ENCODE peak calls at places on chromosomes 5 and 9, in six cellular contexts. B is astrocyte of the spinal cord, Q is fibroblast of the aortic adventitia, M is astrocyte, J is Peyer's patch, S is AG10803. I is an unnamed sample.

GRCh38 chr5:130141689-130142320 is 237.5 kb downstream of the CHSY3 start:
- DNase-seq in B (peak; percentile 47), Q (peak; percentile 55), M (no peak), J (no peak), S (peak; percentile 47), I (peak; percentile 78)

GRCh38 chr5:130198927-130199326 is 294.7 kb downstream of the CHSY3 start:
- DNase-seq in B (peak; percentile 32), Q (peak; percentile 32), M (peak; percentile 18), J (no peak), S (peak; percentile 30), I (peak; percentile 2)

GRCh38 chr5:137753227-137753985 is 757 bp downstream of the HNRNPA0 start:
- DNase-seq in B (no peak), Q (no peak), M (no peak), J (peak; percentile 46), S (no peak), I (no peak)

GRCh38 chr9:122350577-122351355 is 20.1 kb upstream of the PTGS1 start:
- DNase-seq in B (peak; percentile 67), Q (peak; percentile 74), M (no peak), J (peak; percentile 62), S (peak; percentile 62), I (peak; percentile 56)

GRCh38 chr9:13524245-13524644 is 244.8 kb upstream of the MPDZ start:
- DNase-seq in B (peak; percentile 19), Q (peak; percentile 50), M (peak; percentile 51), J (no peak), S (no peak), I (peak; percentile 11)

GRCh38 chr9:89807682-89808075 is 202.9 kb downstream of the GADD45G start:
- DNase-seq in B (no peak), Q (no peak), M (no peak), J (no peak), S (no peak), I (no peak)

GRCh38 chr5:10734050-10734709 is 26.9 kb downstream of the DAP start:
- DNase-seq in B (no peak), Q (no peak), M (no peak), J (no peak), S (no peak), I (no peak)

GRCh38 chr5:38431242-38431853 is 125.1 kb downstream of the LIFR start:
- DNase-seq in B (no peak), Q (no peak), M (no peak), J (no peak), S (no peak), I (no peak)

GRCh38 chr5:65796269-65796668 is 74.3 kb downstream of the NLN start:
- DNase-seq in B (no peak), Q (no peak), M (no peak), J (no peak), S (no peak), I (peak; percentile 59)

GRCh38 chr9:24602687-24603352 is 57.1 kb upstream of the IZUMO3 start:
- DNase-seq in B (peak; percentile 66), Q (peak; percentile 34), M (no peak), J (no peak), S (no peak), I (peak; percentile 0)

GRCh38 chr5:172162348-172162747 is 25.7 kb downstream of the STK10 start:
- DNase-seq in B (no peak), Q (peak; percentile 53), M (peak; percentile 31), J (no peak), S (peak; percentile 52), I (no peak)

GRCh38 chr5:176778921-176779465 is 31.4 kb upstream of the UNC5A start:
- DNase-seq in B (no peak), Q (no peak), M (no peak), J (no peak), S (no peak), I (no peak)

GRCh38 chr5:127041571-127041970 is 11.2 kb upstream of the MARCHF3 start:
- DNase-seq in B (peak; percentile 62), Q (peak; percentile 37), M (peak; percentile 10), J (no peak), S (no peak), I (peak; percentile 37)

GRCh38 chr5:55039843-55040242 is 15.8 kb downstream of the GZMK start:
- DNase-seq in B (no peak), Q (no peak), M (no peak), J (no peak), S (no peak), I (no peak)

DNA sequence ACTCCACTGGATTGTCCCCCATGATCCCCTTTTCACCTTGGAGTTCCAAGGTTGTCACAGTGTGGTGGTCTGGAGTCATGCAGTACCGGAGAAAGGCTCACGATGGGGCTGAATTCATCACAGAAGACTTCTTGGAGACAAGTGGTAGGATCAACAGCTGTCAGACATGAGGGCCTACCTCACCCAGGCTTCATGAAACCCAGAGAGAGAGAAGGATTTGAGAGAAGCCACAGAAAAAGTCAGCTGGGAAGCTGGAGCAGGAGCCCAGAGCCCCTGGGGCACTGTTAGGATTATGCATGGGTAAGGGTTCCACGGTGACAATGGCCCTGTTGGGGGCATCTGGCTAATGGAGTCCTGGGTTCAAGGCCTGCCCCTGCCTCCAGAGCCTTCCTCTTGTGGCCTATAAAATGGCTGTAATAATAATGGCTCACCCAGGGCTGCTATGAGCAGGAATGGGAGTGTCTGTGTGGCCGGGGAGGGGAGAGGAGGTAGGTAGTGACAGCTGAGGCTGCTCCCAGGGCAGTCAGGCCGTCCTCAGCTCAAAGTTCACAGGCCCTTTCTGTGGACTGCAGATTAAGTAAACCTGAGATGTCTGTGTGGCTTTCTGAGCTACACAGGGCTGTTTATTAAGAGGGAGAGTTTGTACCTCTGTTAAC is 910 bp downstream of the TRIM14 start:
- DNase-seq in B (no peak), Q (no peak), M (no peak), J (peak; percentile 62), S (peak; percentile 21), I (peak; percentile 21)
- TF ChIP-seq CTCF in B (peak; percentile 11), Q (no peak), M (no peak), J (peak; percentile 31), S (peak; percentile 29), I (peak; percentile 27)

GRCh38 chr5:180820788-180821321 is 18.2 kb upstream of the MGAT1 start:
- DNase-seq in B (no peak), Q (peak; percentile 35), M (no peak), J (peak; percentile 20), S (no peak), I (no peak)
- H3K4me3 ChIP-seq in B (no peak overlapping the region), Q (no peak overlapping the region), M (no peak overlapping the region), J (no peak overlapping the region), S (no peak overlapping the region), I (no peak overlapping the region)

GRCh38 chr9:29830815-29831214 is 2257.5 kb upstream of the C9orf72 start:
- DNase-seq in B (peak; percentile 46), Q (no peak), M (peak; percentile 1), J (no peak), S (no peak), I (no peak)
- TF ChIP-seq CTCF in B (peak; percentile 57), Q (no peak), M (peak; percentile 55), J (peak; percentile 47), S (no peak), I (no peak)

GRCh38 chr9:70260606-70261005 is 1.8 kb downstream of the SMC5 start:
- DNase-seq in B (no peak), Q (no peak), M (no peak), J (peak; percentile 20), S (no peak), I (no peak)

GRCh38 chr9:70262948-70263347 is 4.2 kb downstream of the SMC5 start:
- DNase-seq in B (no peak), Q (no peak), M (no peak), J (no peak), S (no peak), I (peak; percentile 6)

GRCh38 chr9:70261131-70261870 is 2.5 kb downstream of the SMC5 start:
- DNase-seq in B (no peak), Q (no peak), M (peak; percentile 9), J (no peak), S (no peak), I (no peak)

GRCh38 chr9:70262384-70262783 is 3.6 kb downstream of the SMC5 start:
- DNase-seq in B (no peak), Q (no peak), M (no peak), J (no peak), S (no peak), I (no peak)

GRCh38 chr9:70263421-70263820 is 4.6 kb downstream of the SMC5 start:
- DNase-seq in B (peak; percentile 38), Q (no peak), M (peak; percentile 73), J (no peak), S (peak; percentile 31), I (peak; percentile 19)
- H3K4me3 ChIP-seq in B (no peak overlapping the region), Q (no peak overlapping the region), M (no peak overlapping the region), J (no peak overlapping the region), S (no peak overlapping the region), I (no peak overlapping the region)

DNA sequence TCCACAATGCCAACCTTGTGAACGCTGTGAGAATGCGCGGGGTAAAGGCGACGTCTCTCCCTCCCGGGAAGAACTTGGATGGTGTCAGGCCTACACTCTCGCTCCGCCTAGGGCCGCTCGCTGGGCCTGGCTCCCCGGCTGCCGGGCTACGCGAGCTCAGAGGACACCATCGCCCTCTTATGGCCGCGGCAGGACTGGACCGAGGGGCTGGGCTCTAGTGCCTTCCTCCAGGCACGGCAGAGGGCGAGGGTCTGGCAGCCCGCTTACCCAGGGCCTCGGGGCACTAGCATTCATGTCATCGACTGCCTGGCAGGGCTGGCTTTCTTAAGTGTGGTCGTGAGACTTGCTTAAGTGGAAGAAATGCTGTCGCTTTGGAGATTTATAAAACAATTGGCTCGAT is 1.2 kb upstream of the EXOSC2 start:
- DNase-seq in B (peak; percentile 40), Q (no peak), M (no peak), J (no peak), S (no peak), I (peak; percentile 25)
- TF ChIP-seq CTCF in B (peak; percentile 49), Q (peak; percentile 8), M (no peak), J (no peak), S (no peak), I (no peak)

GRCh38 chr9:98168153-98168780 is 24.2 kb downstream of the CORO2A start:
- DNase-seq in B (no peak), Q (no peak), M (no peak), J (no peak), S (no peak), I (no peak)
- H3K4me3 ChIP-seq in B (no peak overlapping the region), Q (no peak overlapping the region), M (no peak overlapping the region), J (no peak overlapping the region), S (no peak overlapping the region), I (no peak overlapping the region)

GRCh38 chr5:178794433-178794832 is 64.0 kb upstream of the ZNF354A start:
- DNase-seq in B (no peak), Q (no peak), M (no peak), J (no peak), S (no peak), I (no peak)

GRCh38 chr5:178793696-178794095 is 63.2 kb upstream of the ZNF354A start:
- DNase-seq in B (no peak), Q (no peak), M (no peak), J (no peak), S (no peak), I (no peak)

GRCh38 chr5:178790371-178790770 is 59.9 kb upstream of the ZNF354A start:
- DNase-seq in B (no peak), Q (no peak), M (no peak), J (no peak), S (no peak), I (peak; percentile 6)

GRCh38 chr5:178791976-178792375 is 61.5 kb upstream of the ZNF354A start:
- DNase-seq in B (no peak), Q (no peak), M (no peak), J (no peak), S (no peak), I (no peak)

GRCh38 chr5:178793156-178793555 is 62.7 kb upstream of the ZNF354A start:
- DNase-seq in B (no peak), Q (no peak), M (no peak), J (no peak), S (no peak), I (no peak)
- TF ChIP-seq CTCF in B (no peak), Q (no peak), M (no peak), J (peak; percentile 26), S (no peak), I (no peak)